ENCODE peak calls at places on chromosomes 13 and 19, in eight cellular contexts. Z, N, F, P, B, W, Y and O are unnamed samples.

GRCh38 chr13:70585109-70585508 is 476.9 kb upstream of the KLHL1 start:
- DNase-seq in W (no peak), Y (no peak), Z (no peak), B (no peak), F (no peak), N (no peak), P (no peak), O (no peak)

GRCh38 chr13:79915386-79915785 is 425.5 kb downstream of the SPRY2 start:
- DNase-seq in F (no peak), Y (no peak), B (no peak), Z (no peak), P (no peak), W (no peak), N (no peak), O (no peak)

GRCh38 chr13:44474122-44474910 is 100.7 kb downstream of the SERP2 start:
- DNase-seq in P (peak; percentile 75), W (peak; percentile 24), B (peak; percentile 57), Y (no peak), N (no peak), F (peak; percentile 38), Z (no peak), O (peak; percentile 29)

GRCh38 chr19:37165635-37166034 is 6.9 kb downstream of the ZNF585A start:
- DNase-seq in Z (no peak), F (no peak), B (no peak), Y (no peak), P (no peak), N (no peak), W (no peak), O (no peak)

GRCh38 chr19:18590273-18591272 is 2.0 kb downstream of the REX1BD start:
- DNase-seq in B (no peak), W (no peak), P (peak; percentile 96), N (no peak), Y (peak; percentile 76), F (peak; percentile 99), Z (peak; percentile 98), O (peak; percentile 82)

GRCh38 chr19:17803264-17803896 is 8.4 kb downstream of the B3GNT3 start:
- DNase-seq in W (no peak), Z (peak; percentile 1), P (no peak), Y (no peak), N (no peak), B (no peak), F (no peak), O (no peak)

GRCh38 chr19:17333611-17334413 is 843 bp downstream of the ANO8 start:
- DNase-seq in P (peak; percentile 71), N (peak; percentile 43), B (peak; percentile 88), Y (peak; percentile 80), Z (peak; percentile 50), W (no peak), F (peak; percentile 74), O (peak; percentile 85)

GRCh38 chr19:30225615-30226463 is 146.3 kb upstream of the ZNF536 start:
- DNase-seq in Z (peak; percentile 60), B (no peak), N (no peak), F (peak; percentile 52), Y (no peak), W (no peak), P (no peak), O (no peak)

GRCh38 chr19:4539697-4540581 is at the start of gene LRG1:
- DNase-seq in B (no peak), Z (no peak), W (peak; percentile 30), P (no peak), F (peak; percentile 54), Y (no peak), N (no peak), O (no peak)

GRCh38 chr19:55172741-55173140 is 6.3 kb upstream of the DNAAF3 start:
- DNase-seq in Z (no peak), B (peak; percentile 73), F (no peak), Y (peak; percentile 36), P (no peak), N (no peak), W (no peak), O (peak; percentile 65)

GRCh38 chr19:9431475-9431874 is 3.9 kb downstream of the ZNF266 start:
- DNase-seq in P (no peak), Y (no peak), N (no peak), B (peak; percentile 54), F (peak; percentile 77), W (no peak), Z (peak; percentile 58), O (peak; percentile 15)

GRCh38 chr19:6105444-6105843 is 4.9 kb downstream of the RFX2 start:
- DNase-seq in F (no peak), B (no peak), W (no peak), N (no peak), P (no peak), Y (no peak), Z (no peak), O (no peak)

GRCh38 chr13:111361046-111361872 is 40.8 kb downstream of the TEX29 start:
- DNase-seq in N (no peak), W (no peak), F (no peak), P (no peak), Y (no peak), B (no peak), Z (no peak), O (no peak)

GRCh38 chr19:49513746-49514118 is 1.3 kb downstream of the FCGRT start:
- DNase-seq in B (no peak), Y (no peak), F (no peak), N (no peak), Z (no peak), W (no peak), P (no peak), O (no peak)

GRCh38 chr19:48918801-48919247 is 14.7 kb upstream of the DHDH start:
- DNase-seq in Z (peak; percentile 77), W (peak; percentile 21), P (no peak), F (peak; percentile 92), Y (no peak), B (peak; percentile 15), N (no peak), O (no peak)

GRCh38 chr19:18894254-18895037 is 1.5 kb downstream of the CERS1 start:
- DNase-seq in Y (no peak), Z (peak; percentile 85), B (no peak), W (no peak), F (peak; percentile 68), P (no peak), N (no peak), O (peak; percentile 62)

GRCh38 chr13:36126496-36126895 is 4.7 kb downstream of the DCLK1 start:
- DNase-seq in P (no peak), Y (no peak), W (no peak), N (no peak), B (no peak), F (no peak), Z (no peak), O (peak; percentile 51)

GRCh38 chr19:33040994-33041827 is 23.5 kb downstream of the RHPN2 start:
- DNase-seq in F (no peak), N (no peak), P (peak; percentile 92), B (peak; percentile 96), Y (peak; percentile 15), Z (no peak), W (no peak), O (peak; percentile 47)

GRCh38 chr19:633786-634639 is 676 bp upstream of the POLRMT start:
- DNase-seq in B (no peak), N (peak; percentile 38), W (no peak), Y (no peak), Z (peak; percentile 26), F (no peak), P (no peak), O (no peak)

GRCh38 chr19:52351512-52351911 is 15.5 kb downstream of the ZNF610 start:
- DNase-seq in W (no peak), B (no peak), F (peak; percentile 88), P (no peak), N (no peak), Z (peak; percentile 64), Y (no peak), O (no peak)

DNA sequence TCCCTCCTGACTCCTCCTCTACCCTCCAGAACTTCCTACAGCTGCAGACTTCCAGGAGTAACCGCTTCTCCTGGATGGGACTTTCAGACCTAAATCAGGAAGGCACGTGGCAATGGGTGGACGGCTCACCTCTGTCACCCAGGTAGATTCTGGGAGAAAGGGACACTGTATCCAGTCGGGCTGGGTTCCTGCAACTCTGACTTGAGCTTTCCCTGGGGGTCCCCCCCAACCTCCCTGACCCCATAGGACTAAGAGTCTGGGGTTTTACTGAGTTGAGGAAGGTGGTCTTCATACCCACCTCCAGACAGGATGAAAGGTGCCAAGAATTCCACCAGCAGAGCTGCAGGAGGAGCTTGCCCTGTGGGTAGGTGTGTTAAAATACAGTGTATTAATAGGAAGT is 4.4 kb downstream of the CLEC4M start:
- DNase-seq in B (no peak), Y (no peak), Z (no peak), W (no peak), F (no peak), N (no peak), P (no peak), O (no peak)
- H3K27me3 ChIP-seq in B (peaks cover 40% of the 10 kb centered on the region), Y (no peaks in the 10 kb centered on the region), Z (peaks cover 11% of the 10 kb centered on the region), W (no peaks in the 10 kb centered on the region), F (no peaks in the 10 kb centered on the region), N (peaks cover 80% of the 10 kb centered on the region), P (peaks cover 3% of the 10 kb centered on the region), O (no peaks in the 10 kb centered on the region)

DNA sequence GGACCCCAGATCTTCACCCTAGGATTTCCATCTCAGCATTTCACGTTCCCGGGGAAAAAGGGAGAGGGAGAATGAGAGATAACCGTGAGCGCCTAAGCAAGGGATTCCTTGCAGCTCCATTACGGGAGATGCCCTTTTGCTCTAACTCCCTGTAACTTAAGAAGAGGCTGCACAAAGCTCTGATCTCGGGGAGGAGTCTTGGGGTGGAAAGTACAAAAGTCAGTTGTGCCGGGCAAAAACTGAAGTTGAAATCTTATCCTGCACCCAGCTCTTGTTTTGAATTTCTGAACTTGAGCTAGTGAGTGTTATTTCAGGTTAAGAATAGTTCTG is 256.4 kb upstream of the SOX21 start:
- DNase-seq in Z (no peak), F (no peak), B (no peak), W (no peak), N (no peak), P (no peak), Y (no peak), O (peak; percentile 5)
- H2AFZ ChIP-seq in Z (peak overlapping the region; percentile 77), F (peak overlapping the region; percentile 94), B (no peak overlapping the region), W (peak overlapping the region; percentile 72), N (no peak overlapping the region), P (no peak overlapping the region), Y (peak overlapping the region; percentile 39), O (no peak overlapping the region)

GRCh38 chr13:112984954-112985802 is 16.2 kb downstream of the MCF2L start:
- DNase-seq in W (no peak), N (no peak), B (no peak), Y (no peak), P (no peak), F (no peak), Z (no peak), O (no peak)
- TF ChIP-seq EZH2 in W (no peak), N (no peak), B (no peak), Y (no peak), P (no peak), F (no peak), Z (no peak), O (no peak)

DNA sequence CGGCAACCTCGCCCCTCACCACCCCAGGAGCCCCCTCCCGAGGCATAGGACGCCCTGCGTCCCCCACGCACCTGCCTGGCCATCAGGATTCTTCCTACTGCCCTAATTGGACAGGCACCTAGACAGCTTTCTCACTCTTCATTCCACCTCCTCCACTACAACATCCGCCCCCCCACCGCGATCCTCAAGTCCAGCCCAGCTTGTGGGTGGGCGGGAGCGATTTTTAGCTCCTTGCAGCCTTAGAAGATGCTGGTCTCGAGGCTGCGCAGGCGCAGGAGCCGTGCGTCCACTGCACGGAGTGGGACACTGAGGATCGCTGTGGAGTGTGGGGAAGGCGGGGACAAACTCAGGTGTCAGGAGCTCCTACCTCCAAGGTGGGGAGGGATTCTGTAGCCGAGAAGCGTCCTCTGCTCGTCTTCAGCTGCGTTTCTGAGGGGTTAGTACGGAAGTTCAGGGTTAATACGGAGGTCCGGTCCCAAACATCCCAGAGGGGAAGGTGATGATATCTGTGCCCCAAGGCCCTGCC is at the start of gene RTBDN:
- DNase-seq in P (no peak), Z (peak; percentile 50), F (peak; percentile 71), W (no peak), B (peak; percentile 35), N (no peak), Y (no peak), O (no peak)
- H3K27me3 ChIP-seq in P (no peaks in the 10 kb centered on the region), Z (peaks cover 97% of the 10 kb centered on the region), F (peaks cover 14% of the 10 kb centered on the region), W (peaks cover 61% of the 10 kb centered on the region), B (peaks cover 11% of the 10 kb centered on the region), N (peaks cover 78% of the 10 kb centered on the region), Y (peaks cover 14% of the 10 kb centered on the region), O (peaks cover 58% of the 10 kb centered on the region)